ENCODE peak calls at places on chromosomes 11 and 22, in five cellular contexts. Q is NCI-H1092 treated with DMSO at 0.1 percent for 48 hours, P is foreskin fibroblast, T is left cardiac atrium, M is G401. N is an unnamed sample.

GRCh38 chr11:88378422-88379066 is 41.0 kb upstream of the CTSC start:
- DNase-seq in Q (no peak), P (peak; percentile 19), T (no peak), M (no peak), N (no peak)

GRCh38 chr22:35306350-35306967 is 6.8 kb downstream of the TOM1 start:
- DNase-seq in Q (no peak), P (no peak), T (no peak), M (no peak), N (no peak)

GRCh38 chr22:43996170-43996980 is 27.7 kb upstream of the PARVB start:
- DNase-seq in Q (no peak), P (no peak), T (peak; percentile 71), M (peak; percentile 64), N (no peak)

GRCh38 chr11:10844364-10844763 is 13.5 kb downstream of the ZBED5 start:
- DNase-seq in Q (no peak), P (peak; percentile 37), T (no peak), M (no peak), N (no peak)

GRCh38 chr11:114081641-114082414 is 22.3 kb downstream of the ZBTB16 start:
- DNase-seq in Q (no peak), P (peak; percentile 79), T (no peak), M (no peak), N (no peak)

GRCh38 chr11:42524534-42525227 is 787.1 kb upstream of the API5 start:
- DNase-seq in Q (peak; percentile 59), P (peak; percentile 34), T (peak; percentile 34), M (peak; percentile 68), N (peak; percentile 48)

GRCh38 chr22:50039669-50040458 is 18.2 kb downstream of the TTLL8 start:
- DNase-seq in Q (no peak), P (no peak), T (no peak), M (no peak), N (no peak)

GRCh38 chr22:43698403-43698802 is 113.7 kb downstream of the EFCAB6 start:
- DNase-seq in Q (no peak), P (no peak), T (no peak), M (no peak), N (no peak)

GRCh38 chr11:41273908-41274307 is 185.5 kb downstream of the LRRC4C start:
- DNase-seq in Q (no peak), P (no peak), T (no peak), M (no peak), N (no peak)

GRCh38 chr11:15627560-15627959 is 512.8 kb downstream of the INSC start:
- DNase-seq in Q (no peak), P (peak; percentile 20), T (no peak), M (no peak), N (no peak)

GRCh38 chr11:125245299-125245698 is 80.7 kb downstream of the PKNOX2 start:
- DNase-seq in Q (no peak), P (no peak), T (no peak), M (no peak), N (no peak)

GRCh38 chr11:68051191-68052136 is 12.6 kb downstream of the TCIRG1 start:
- DNase-seq in Q (no peak), P (no peak), T (no peak), M (no peak), N (no peak)

GRCh38 chr11:119093951-119094815 is 7.5 kb downstream of the DPAGT1 start:
- DNase-seq in Q (no peak), P (peak; percentile 70), T (peak; percentile 45), M (no peak), N (no peak)

GRCh38 chr11:73649206-73649605 is 2.8 kb downstream of the PLEKHB1 start:
- DNase-seq in Q (no peak), P (no peak), T (no peak), M (no peak), N (no peak)

N was measured in NCI-H345.